ENCODE peak calls at places on chromosomes 5 and 9, in five cellular contexts. One of them, this sample, is unnamed.

GRCh38 chr5:103458497-103459040 is 104.0 kb downstream of the NUDT12 start:
- DNase-seq in brain microvascular endothelial cell: no peak
- DNase-seq in spleen: no peak
- DNase-seq in esophagus squamous epithelium: no peak
- DNase-seq in lower leg skin: no peak
- DNase-seq in this sample: no peak

GRCh38 chr9:123542435-123543225 is 186.6 kb downstream of the CRB2 start:
- DNase-seq in brain microvascular endothelial cell: no peak
- DNase-seq in spleen: no peak
- DNase-seq in esophagus squamous epithelium: no peak
- DNase-seq in lower leg skin: no peak
- DNase-seq in this sample: no peak

GRCh38 chr5:65840071-65840470 is 86.3 kb upstream of the ERBIN start:
- DNase-seq in brain microvascular endothelial cell: no peak
- DNase-seq in spleen: no peak
- DNase-seq in esophagus squamous epithelium: no peak
- DNase-seq in lower leg skin: no peak
- DNase-seq in this sample: no peak

GRCh38 chr5:56273376-56274005 is 40.4 kb upstream of the ANKRD55 start:
- DNase-seq in brain microvascular endothelial cell: no peak
- DNase-seq in spleen: no peak
- DNase-seq in esophagus squamous epithelium: no peak
- DNase-seq in lower leg skin: no peak
- DNase-seq in this sample: no peak

GRCh38 chr5:82346376-82347212 is 68.4 kb upstream of the RPS23 start:
- DNase-seq in brain microvascular endothelial cell: no peak
- DNase-seq in spleen: no peak
- DNase-seq in esophagus squamous epithelium: no peak
- DNase-seq in lower leg skin: no peak
- DNase-seq in this sample: no peak

GRCh38 chr5:145350501-145350900 is 484.6 kb downstream of the PRELID2 start:
- DNase-seq in brain microvascular endothelial cell: peak; percentile 85
- DNase-seq in spleen: no peak
- DNase-seq in esophagus squamous epithelium: no peak
- DNase-seq in lower leg skin: no peak
- DNase-seq in this sample: peak; percentile 34

GRCh38 chr9:110546411-110546871 is 33.1 kb downstream of the SVEP1 start:
- DNase-seq in brain microvascular endothelial cell: no peak
- DNase-seq in spleen: no peak
- DNase-seq in esophagus squamous epithelium: no peak
- DNase-seq in lower leg skin: no peak
- DNase-seq in this sample: no peak

GRCh38 chr9:28206280-28206679 is 633.0 kb upstream of the C9orf72 start:
- DNase-seq in brain microvascular endothelial cell: no peak
- DNase-seq in spleen: no peak
- DNase-seq in esophagus squamous epithelium: no peak
- DNase-seq in lower leg skin: no peak
- DNase-seq in this sample: no peak

GRCh38 chr9:136671646-136672430 is 9.1 kb downstream of the EGFL7 start:
- DNase-seq in brain microvascular endothelial cell: no peak
- DNase-seq in spleen: no peak
- DNase-seq in esophagus squamous epithelium: no peak
- DNase-seq in lower leg skin: no peak
- DNase-seq in this sample: no peak

GRCh38 chr5:16160706-16161105 is 18.9 kb downstream of the MARCHF11 start:
- DNase-seq in brain microvascular endothelial cell: peak; percentile 37
- DNase-seq in spleen: no peak
- DNase-seq in esophagus squamous epithelium: no peak
- DNase-seq in lower leg skin: no peak
- DNase-seq in this sample: peak; percentile 25

GRCh38 chr9:22657713-22658112 is 211.1 kb downstream of the DMRTA1 start:
- DNase-seq in brain microvascular endothelial cell: no peak
- DNase-seq in spleen: no peak
- DNase-seq in esophagus squamous epithelium: no peak
- DNase-seq in lower leg skin: no peak
- DNase-seq in this sample: no peak

GRCh38 chr9:95753762-95754465 is 121.6 kb upstream of the ERCC6L2 start:
- DNase-seq in brain microvascular endothelial cell: no peak
- DNase-seq in spleen: no peak
- DNase-seq in esophagus squamous epithelium: no peak
- DNase-seq in lower leg skin: no peak
- DNase-seq in this sample: no peak

GRCh38 chr5:135578685-135579341 is at the start of gene CXCL14:
- DNase-seq in brain microvascular endothelial cell: peak; percentile 35
- DNase-seq in spleen: peak; percentile 69
- DNase-seq in esophagus squamous epithelium: no peak
- DNase-seq in lower leg skin: peak; percentile 95
- DNase-seq in this sample: peak; percentile 34

GRCh38 chr9:88259041-88259440 is 120.8 kb upstream of the SPATA31C2 start:
- DNase-seq in brain microvascular endothelial cell: no peak
- DNase-seq in spleen: no peak
- DNase-seq in esophagus squamous epithelium: no peak
- DNase-seq in lower leg skin: no peak
- DNase-seq in this sample: no peak

GRCh38 chr5:82793808-82794419 is 283.3 kb downstream of the TMEM167A start:
- DNase-seq in brain microvascular endothelial cell: peak; percentile 16
- DNase-seq in spleen: no peak
- DNase-seq in esophagus squamous epithelium: no peak
- DNase-seq in lower leg skin: no peak
- DNase-seq in this sample: no peak

GRCh38 chr5:116872986-116873385 is 298.4 kb upstream of the SEMA6A start:
- DNase-seq in brain microvascular endothelial cell: no peak
- DNase-seq in spleen: no peak
- DNase-seq in esophagus squamous epithelium: no peak
- DNase-seq in lower leg skin: no peak
- DNase-seq in this sample: no peak

GRCh38 chr5:59999056-59999455 is 105.5 kb upstream of the PDE4D start:
- DNase-seq in brain microvascular endothelial cell: peak; percentile 68
- DNase-seq in spleen: no peak
- DNase-seq in esophagus squamous epithelium: no peak
- DNase-seq in lower leg skin: no peak
- DNase-seq in this sample: peak; percentile 31

GRCh38 chr5:124923131-124923530 is 176.7 kb upstream of the ZNF608 start:
- DNase-seq in brain microvascular endothelial cell: no peak
- DNase-seq in spleen: no peak
- DNase-seq in esophagus squamous epithelium: no peak
- DNase-seq in lower leg skin: no peak
- DNase-seq in this sample: no peak

GRCh38 chr5:1503301-1504243 is 20.2 kb downstream of the LPCAT1 start:
- DNase-seq in brain microvascular endothelial cell: no peak
- DNase-seq in spleen: peak; percentile 95
- DNase-seq in esophagus squamous epithelium: no peak
- DNase-seq in lower leg skin: peak; percentile 91
- DNase-seq in this sample: no peak

GRCh38 chr5:34686762-34687268 is 30.7 kb downstream of the RAI14 start:
- DNase-seq in brain microvascular endothelial cell: peak; percentile 99
- DNase-seq in spleen: no peak
- DNase-seq in esophagus squamous epithelium: no peak
- DNase-seq in lower leg skin: peak; percentile 79
- DNase-seq in this sample: peak; percentile 100

GRCh38 chr5:85484982-85485574 is 1100.4 kb upstream of the EDIL3 start:
- DNase-seq in brain microvascular endothelial cell: no peak
- DNase-seq in spleen: no peak
- DNase-seq in esophagus squamous epithelium: no peak
- DNase-seq in lower leg skin: no peak
- DNase-seq in this sample: no peak

GRCh38 chr5:76690704-76691469 is 25.0 kb upstream of the F2R start:
- DNase-seq in brain microvascular endothelial cell: no peak
- DNase-seq in spleen: no peak
- DNase-seq in esophagus squamous epithelium: no peak
- DNase-seq in lower leg skin: no peak
- DNase-seq in this sample: no peak

GRCh38 chr9:78745331-78745730 is 448.4 kb downstream of the PSAT1 start:
- DNase-seq in brain microvascular endothelial cell: no peak
- DNase-seq in spleen: no peak
- DNase-seq in esophagus squamous epithelium: no peak
- DNase-seq in lower leg skin: no peak
- DNase-seq in this sample: no peak

GRCh38 chr9:134570726-134571325 is 70.8 kb upstream of the COL5A1 start:
- DNase-seq in brain microvascular endothelial cell: no peak
- DNase-seq in spleen: no peak
- DNase-seq in esophagus squamous epithelium: no peak
- DNase-seq in lower leg skin: peak; percentile 52
- DNase-seq in this sample: no peak

GRCh38 chr9:69857131-69857530 is 36.5 kb downstream of the CFAP95 start:
- DNase-seq in brain microvascular endothelial cell: peak; percentile 81
- DNase-seq in spleen: no peak
- DNase-seq in esophagus squamous epithelium: no peak
- DNase-seq in lower leg skin: no peak
- DNase-seq in this sample: no peak

DNA sequence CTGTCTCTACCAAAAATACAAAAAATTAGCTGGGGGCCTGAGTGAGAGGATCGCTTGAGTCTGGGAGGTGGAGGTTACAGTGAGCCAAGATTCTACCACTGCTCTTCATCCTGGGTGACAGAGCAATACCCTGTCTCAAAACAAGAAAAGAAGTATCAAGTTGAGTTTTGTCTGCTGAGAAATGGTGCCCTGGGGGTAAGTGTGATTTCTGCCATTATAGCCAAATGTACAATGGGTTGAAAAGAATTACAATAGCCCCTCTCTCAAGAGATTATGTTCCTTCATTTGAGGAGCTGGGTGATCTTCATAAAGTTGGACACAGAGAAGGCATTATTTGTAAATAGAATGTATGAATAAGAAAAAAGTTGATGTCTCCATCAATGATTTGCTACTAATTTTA is 189.4 kb downstream of the GOLPH3 start:
- DNase-seq in brain microvascular endothelial cell: no peak
- DNase-seq in spleen: no peak
- DNase-seq in esophagus squamous epithelium: no peak
- DNase-seq in lower leg skin: no peak
- DNase-seq in this sample: no peak
- TF ChIP-seq CTCF in brain microvascular endothelial cell: no peak
- TF ChIP-seq CTCF in spleen: no peak
- TF ChIP-seq CTCF in esophagus squamous epithelium: no peak
- TF ChIP-seq CTCF in lower leg skin: no peak
- TF ChIP-seq CTCF in this sample: no peak

DNA sequence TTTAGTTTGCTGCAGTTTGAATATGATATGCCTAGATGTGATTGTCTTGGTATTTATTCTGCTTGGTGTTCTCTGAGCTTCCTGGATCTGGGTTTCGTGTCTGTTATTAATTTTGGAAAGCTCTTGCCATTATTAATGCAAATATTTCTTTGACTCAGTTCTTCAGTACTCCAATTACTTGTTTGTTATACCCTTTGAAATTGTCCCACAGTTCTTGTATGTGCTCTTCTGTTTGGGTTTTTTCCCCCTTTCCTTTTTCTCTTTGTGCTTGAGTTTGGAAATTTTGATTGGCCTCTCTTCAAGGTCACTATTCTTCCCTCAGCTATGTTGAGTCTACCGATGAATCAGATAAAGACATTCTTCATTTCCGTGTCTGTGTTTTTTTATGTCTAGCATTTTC is 96.6 kb upstream of the CKMT2 start:
- DNase-seq in brain microvascular endothelial cell: no peak
- DNase-seq in spleen: no peak
- DNase-seq in esophagus squamous epithelium: no peak
- DNase-seq in lower leg skin: no peak
- DNase-seq in this sample: no peak
- H3K4me3 ChIP-seq in brain microvascular endothelial cell: no peak overlapping the region
- H3K4me3 ChIP-seq in spleen: no peak overlapping the region
- H3K4me3 ChIP-seq in esophagus squamous epithelium: no peak overlapping the region
- H3K4me3 ChIP-seq in lower leg skin: no peak overlapping the region
- H3K4me3 ChIP-seq in this sample: no peak overlapping the region

DNA sequence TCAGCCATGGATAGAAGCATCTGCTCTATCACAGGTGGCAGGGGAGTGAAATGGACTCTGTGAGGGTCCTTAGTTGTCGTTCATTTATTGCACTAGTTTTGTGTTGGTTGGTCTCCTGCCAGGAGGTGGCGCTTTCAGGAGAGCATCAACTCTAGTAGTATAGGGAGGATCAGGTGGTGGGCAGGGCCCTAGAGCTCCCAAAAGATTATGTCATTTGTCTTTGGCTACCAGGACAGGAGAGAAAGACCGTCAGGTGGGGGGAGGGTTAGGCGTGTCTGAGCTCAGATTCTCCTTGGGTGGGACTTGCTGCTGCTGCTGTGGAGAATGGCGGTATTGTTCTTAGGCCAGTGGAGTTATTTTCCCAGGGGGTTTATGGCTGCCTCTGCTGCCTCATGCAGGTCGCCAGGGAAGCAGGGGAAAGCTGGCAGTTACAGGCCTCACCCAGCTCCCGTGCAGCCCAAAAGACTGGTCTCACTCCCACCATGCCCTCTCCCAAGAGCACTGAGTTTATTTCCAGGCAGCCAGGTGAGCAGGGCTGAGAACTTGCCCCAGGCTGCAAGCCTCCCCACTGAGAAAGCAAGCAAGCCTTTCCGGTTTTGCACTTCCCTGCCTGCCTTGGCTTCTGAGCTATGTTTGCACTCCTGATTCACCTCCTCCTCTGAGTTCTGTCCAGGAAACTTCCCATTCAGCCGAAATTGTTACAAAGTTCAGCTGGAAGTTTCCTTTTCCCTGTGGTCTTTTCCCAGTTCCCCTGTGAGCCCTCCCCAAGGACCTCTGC is 317.3 kb downstream of the TAF11L14 start:
- DNase-seq in brain microvascular endothelial cell: no peak
- DNase-seq in spleen: no peak
- DNase-seq in esophagus squamous epithelium: no peak
- DNase-seq in lower leg skin: no peak
- DNase-seq in this sample: no peak
- TF ChIP-seq CTCF in brain microvascular endothelial cell: no peak
- TF ChIP-seq CTCF in spleen: no peak
- TF ChIP-seq CTCF in esophagus squamous epithelium: no peak
- TF ChIP-seq CTCF in lower leg skin: no peak
- TF ChIP-seq CTCF in this sample: no peak

GRCh38 chr5:153670081-153670480 is 179.6 kb downstream of the GRIA1 start:
- DNase-seq in brain microvascular endothelial cell: no peak
- DNase-seq in spleen: no peak
- DNase-seq in esophagus squamous epithelium: no peak
- DNase-seq in lower leg skin: no peak
- DNase-seq in this sample: no peak
- H3K4me3 ChIP-seq in brain microvascular endothelial cell: no peak overlapping the region
- H3K4me3 ChIP-seq in spleen: no peak overlapping the region
- H3K4me3 ChIP-seq in esophagus squamous epithelium: no peak overlapping the region
- H3K4me3 ChIP-seq in lower leg skin: no peak overlapping the region
- H3K4me3 ChIP-seq in this sample: no peak overlapping the region

This sample was measured in kidney epithelial cell.